ENCODE peak calls at places on chromosomes 4 and X, in six cellular contexts. R is stomach; S is PC-3; H is lung; G is tibial artery; B is CD8-positive, alpha-beta T cell. F is an unnamed sample.

GRCh38 chr4:13441506-13441905 is 42.6 kb downstream of the RAB28 start:
- DNase-seq in R (no peak), S (no peak), H (no peak), G (no peak), B (no peak), F (no peak)

GRCh38 chr4:177450421-177451107 is 8.3 kb upstream of the AGA start:
- DNase-seq in H (no peak), S (no peak), G (no peak), B (no peak), R (no peak), F (no peak)

GRCh38 chrX:48702716-48703115 is 6.2 kb downstream of the SUV39H1 start:
- DNase-seq in B (no peak), R (no peak), G (no peak), S (no peak), H (no peak), F (no peak)

GRCh38 chrX:9942086-9942485 is 25.1 kb upstream of the CLDN34 start:
- DNase-seq in R (no peak), B (peak; percentile 1), H (no peak), S (no peak), G (no peak), F (peak; percentile 58)

GRCh38 chr4:88818650-88819470 is 121.2 kb upstream of the NAP1L5 start:
- DNase-seq in H (peak; percentile 36), B (no peak), S (peak; percentile 75), G (peak; percentile 47), R (peak; percentile 57), F (peak; percentile 32)

GRCh38 chr4:173092003-173092402 is 76.6 kb upstream of the GALNT7 start:
- DNase-seq in B (no peak), R (no peak), G (no peak), S (no peak), H (no peak), F (no peak)

GRCh38 chr4:72857216-72857615 is 212.3 kb downstream of the COX18 start:
- DNase-seq in R (no peak), S (no peak), G (no peak), H (no peak), B (no peak), F (no peak)

GRCh38 chrX:48531359-48531954 is 8.1 kb upstream of the TBC1D25 start:
- DNase-seq in R (no peak), G (no peak), H (no peak), S (peak; percentile 80), B (no peak), F (no peak)

GRCh38 chr4:40915318-40916217 is 165.8 kb downstream of the NSUN7 start:
- DNase-seq in G (no peak), B (no peak), S (no peak), R (no peak), H (no peak), F (no peak)

GRCh38 chr4:144648042-144648441 is 2.1 kb downstream of the HHIP start:
- DNase-seq in R (no peak), S (no peak), G (no peak), H (no peak), B (no peak), F (no peak)

GRCh38 chr4:56757270-56757746 is 64.2 kb downstream of the SPINK2 start:
- DNase-seq in G (peak; percentile 22), B (peak; percentile 11), H (no peak), R (no peak), S (peak; percentile 78), F (no peak)

GRCh38 chr4:78613522-78614311 is 62.1 kb downstream of the ANXA3 start:
- DNase-seq in S (no peak), R (no peak), G (no peak), B (no peak), H (no peak), F (no peak)

GRCh38 chr4:140756292-140757219 is at the start of gene TBC1D9:
- DNase-seq in G (peak; percentile 81), B (no peak), R (peak; percentile 79), S (peak; percentile 61), H (peak; percentile 90), F (no peak)

GRCh38 chrX:47446971-47447370 is 36.1 kb downstream of the ZNF41 start:
- DNase-seq in B (no peak), S (peak; percentile 53), H (no peak), R (no peak), G (no peak), F (no peak)

GRCh38 chrX:47447607-47448006 is 35.4 kb downstream of the ZNF41 start:
- DNase-seq in R (no peak), H (no peak), G (no peak), S (no peak), B (no peak), F (no peak)

GRCh38 chrX:47448165-47448806 is 34.7 kb downstream of the ZNF41 start:
- DNase-seq in R (no peak), H (no peak), B (no peak), S (no peak), G (no peak), F (no peak)

GRCh38 chrX:47456080-47456479 is 26.9 kb downstream of the ZNF41 start:
- DNase-seq in S (no peak), R (no peak), G (no peak), B (no peak), H (no peak), F (no peak)

DNA sequence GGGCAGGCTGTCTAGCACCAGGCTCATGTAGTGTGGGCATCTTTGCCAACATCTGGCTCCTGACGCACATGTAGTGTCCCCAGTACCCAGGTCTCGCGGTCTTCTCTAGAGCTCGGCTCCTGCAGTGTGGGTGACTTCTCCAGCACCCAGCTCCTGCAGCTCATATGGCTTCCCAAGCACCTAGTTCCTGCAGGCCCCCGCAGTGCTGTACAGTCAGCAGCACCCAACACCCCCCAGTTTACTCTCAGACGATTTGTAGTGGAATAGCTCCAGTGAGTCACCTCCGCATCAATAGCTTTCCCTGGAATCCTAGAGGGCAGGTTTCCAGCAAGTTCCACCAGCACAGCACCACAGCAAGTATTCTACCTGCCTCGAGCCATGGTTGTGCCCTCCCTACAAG is 30.9 kb downstream of the ZNF41 start:
- DNase-seq in H (no peak), B (no peak), R (no peak), G (no peak), S (peak; percentile 5), F (no peak)
- H3K36me3 ChIP-seq in H (peaks cover 35% of the 10 kb centered on the region), B (peaks cover 13% of the 10 kb centered on the region), R (peaks cover 92% of the 10 kb centered on the region), G (peaks cover 47% of the 10 kb centered on the region), S (peaks cover 62% of the 10 kb centered on the region), F (peaks cover 58% of the 10 kb centered on the region)

GRCh38 chrX:71098951-71099506 is 3.4 kb downstream of the FOXO4 start:
- DNase-seq in B (no peak), S (no peak), H (no peak), R (peak; percentile 9), G (no peak), F (no peak)
- H3K4me1 ChIP-seq in B (peaks cover 64% of the 10 kb centered on the region), S (peaks cover 5% of the 10 kb centered on the region), H (no peaks in the 10 kb centered on the region), R (peaks cover 39% of the 10 kb centered on the region), G (peaks cover 2% of the 10 kb centered on the region), F (peaks cover 59% of the 10 kb centered on the region)

GRCh38 chrX:19361701-19362100 is 18.0 kb downstream of the PDHA1 start:
- DNase-seq in G (no peak), H (no peak), B (no peak), S (no peak), R (no peak), F (no peak)

DNA sequence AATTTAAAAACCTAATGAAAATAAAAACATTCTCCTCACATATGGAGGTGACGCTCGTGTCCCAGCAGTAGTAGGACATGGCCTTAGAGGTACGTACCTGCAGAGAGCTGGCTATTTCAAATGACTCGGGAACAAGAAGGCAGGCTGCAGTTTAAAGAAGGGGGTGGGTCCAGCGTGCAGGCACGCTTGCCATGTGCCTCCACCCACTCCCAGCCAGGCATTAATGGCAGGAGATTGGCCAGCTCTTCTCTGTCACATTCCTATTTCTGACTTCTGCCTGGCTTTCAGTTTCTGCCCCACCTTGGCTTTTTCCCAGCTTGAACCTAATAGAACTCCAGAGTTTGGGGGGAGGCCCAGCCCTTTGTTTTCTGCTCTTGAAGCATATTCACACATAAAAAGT is 17.2 kb downstream of the PDHA1 start:
- DNase-seq in G (no peak), B (no peak), H (no peak), R (peak; percentile 14), S (no peak), F (no peak)
- H3K36me3 ChIP-seq in G (peaks cover 22% of the 10 kb centered on the region), B (peaks cover 27% of the 10 kb centered on the region), H (peaks cover 36% of the 10 kb centered on the region), R (peaks cover 80% of the 10 kb centered on the region), S (peaks cover 46% of the 10 kb centered on the region), F (peaks cover 62% of the 10 kb centered on the region)

GRCh38 chr4:86961103-86961502 is 26.3 kb downstream of the AFF1 start:
- DNase-seq in S (no peak), R (no peak), H (no peak), G (no peak), B (no peak), F (no peak)

GRCh38 chr4:86961605-86962295 is 26.9 kb downstream of the AFF1 start:
- DNase-seq in B (no peak), S (no peak), H (no peak), G (no peak), R (no peak), F (peak; percentile 63)

GRCh38 chr4:86957214-86957613 is 22.4 kb downstream of the AFF1 start:
- DNase-seq in S (peak; percentile 75), G (no peak), R (no peak), H (no peak), B (no peak), F (no peak)

GRCh38 chr4:86960557-86960959 is 25.7 kb downstream of the AFF1 start:
- DNase-seq in H (no peak), G (no peak), B (no peak), R (no peak), S (no peak), F (no peak)

DNA sequence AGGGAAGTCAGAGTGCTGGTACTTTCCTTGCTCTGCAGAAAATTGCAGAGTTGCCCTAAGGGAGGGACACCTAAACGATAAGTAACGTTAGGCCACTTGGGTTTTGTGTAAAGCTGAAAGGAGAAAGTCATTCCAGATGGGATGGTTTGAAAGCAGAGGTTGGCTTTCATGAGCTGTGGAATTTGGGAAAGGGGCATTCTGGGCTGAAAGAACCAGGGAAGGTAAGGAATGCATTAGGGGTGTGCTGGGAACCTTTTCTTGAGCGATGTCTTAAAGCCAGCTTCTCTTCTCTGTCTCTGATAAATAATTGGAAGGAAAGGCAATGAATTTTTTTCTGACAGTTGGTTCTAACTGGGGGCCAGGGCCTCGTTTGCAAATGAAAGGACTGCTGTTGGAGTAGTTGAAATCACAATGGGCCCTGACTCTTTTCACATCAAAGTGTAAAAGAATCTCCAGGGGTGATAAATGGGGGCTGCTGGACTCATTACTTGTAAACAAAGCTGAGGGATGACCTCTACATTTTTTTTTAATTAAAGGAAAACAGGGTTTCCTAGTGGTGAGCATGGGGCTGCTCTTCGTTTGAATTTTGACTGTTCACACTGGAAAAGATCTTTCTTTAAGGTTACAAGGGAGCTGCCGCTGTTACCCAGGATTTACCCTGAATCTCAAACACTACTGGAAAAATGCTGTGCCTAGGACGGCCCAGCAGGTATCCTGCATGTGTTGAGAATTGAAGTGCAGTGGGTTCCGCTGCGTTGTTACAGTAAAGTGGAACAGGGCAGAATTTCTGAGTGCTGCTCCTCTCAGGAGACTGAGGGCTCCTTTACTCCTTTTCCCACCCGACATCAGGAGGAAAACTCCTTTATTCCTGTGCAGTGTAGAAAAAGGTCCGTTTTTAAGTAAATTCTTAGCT is 25.0 kb downstream of the AFF1 start:
- DNase-seq in H (no peak), S (no peak), R (no peak), G (no peak), B (no peak), F (no peak)
- H3K4me1 ChIP-seq in H (peaks cover 7% of the 10 kb centered on the region), S (peaks cover 21% of the 10 kb centered on the region), R (peaks cover 72% of the 10 kb centered on the region), G (peaks cover 20% of the 10 kb centered on the region), B (peaks cover 11% of the 10 kb centered on the region), F (no peaks in the 10 kb centered on the region)